ENCODE peak calls at places on chromosomes 12 and 14, in six cellular contexts. A is SW480; F is ELR; Z is stimulated activated CD4-positive, alpha-beta T cell treated with anti-CD3 and anti-CD28 coated beads, TNF-alpha, amount 100 ng/mL, for 1 hour; J is NAMALWA; M is 8988T. L is an unnamed sample.
A peak's percentile ranks its signal among the peaks of the same experiment; 100 is the strongest.

GRCh38 chr14:23573384-23573783 is 5.2 kb downstream of the JPH4 start:
- DNase-seq in A (no peak), F (no peak), Z (no peak), J (no peak), M (no peak), L (no peak)

GRCh38 chr12:111359231-111359913 is 9.5 kb downstream of the PHETA1 start:
- DNase-seq in A (no peak), F (no peak), Z (no peak), J (no peak), M (no peak), L (peak; percentile 12)

GRCh38 chr12:94641283-94641682 is 9.1 kb downstream of the TMCC3 start:
- DNase-seq in A (no peak), F (no peak), Z (no peak), J (no peak), M (no peak), L (no peak)

GRCh38 chr12:12791756-12792346 is 6.4 kb downstream of the APOLD1 start:
- DNase-seq in A (no peak), F (no peak), Z (no peak), J (no peak), M (no peak), L (no peak)

GRCh38 chr14:89267656-89268055 is 149.4 kb downstream of the FOXN3 start:
- DNase-seq in A (no peak), F (no peak), Z (no peak), J (no peak), M (no peak), L (no peak)

GRCh38 chr12:119179335-119180021 is 747 bp downstream of the HSPB8 start:
- DNase-seq in A (peak; percentile 61), F (peak; percentile 55), Z (no peak), J (no peak), M (peak; percentile 46), L (no peak)

GRCh38 chr12:14928946-14929345 is 9.4 kb downstream of the ERP27 start:
- DNase-seq in A (no peak), F (no peak), Z (no peak), J (no peak), M (no peak), L (no peak)

GRCh38 chr12:118312578-118312977 is 60.1 kb downstream of the TAOK3 start:
- DNase-seq in A (no peak), F (no peak), Z (no peak), J (no peak), M (no peak), L (no peak)

GRCh38 chr12:130161261-130162231 is 718 bp upstream of the FZD10 start:
- DNase-seq in A (no peak), F (no peak), Z (no peak), J (no peak), M (no peak), L (no peak)

GRCh38 chr14:55609681-55610080 is 29.7 kb downstream of the KTN1 start:
- DNase-seq in A (no peak), F (peak; percentile 48), Z (no peak), J (no peak), M (no peak), L (no peak)

GRCh38 chr12:50058743-50059312 is 1.4 kb downstream of the ASIC1 start:
- DNase-seq in A (no peak), F (no peak), Z (no peak), J (no peak), M (no peak), L (no peak)

GRCh38 chr14:68667313-68667791 is 125.5 kb downstream of the ZFP36L1 start:
- DNase-seq in A (no peak), F (no peak), Z (no peak), J (no peak), M (no peak), L (no peak)

GRCh38 chr12:123522164-123522563 is 11.4 kb downstream of the RILPL1 start:
- DNase-seq in A (no peak), F (no peak), Z (no peak), J (no peak), M (no peak), L (no peak)

GRCh38 chr12:91397866-91398532 is 215.4 kb upstream of the DCN start:
- DNase-seq in A (no peak), F (no peak), Z (no peak), J (no peak), M (no peak), L (no peak)

GRCh38 chr14:52048641-52049204 is 20.1 kb downstream of the NID2 start:
- DNase-seq in A (no peak), F (no peak), Z (no peak), J (no peak), M (no peak), L (no peak)

GRCh38 chr12:989051-989450 is 2.0 kb upstream of the ERC1 start:
- DNase-seq in A (no peak), F (no peak), Z (no peak), J (no peak), M (no peak), L (no peak)

GRCh38 chr14:24839617-24840203 is 205.7 kb upstream of the GZMB start:
- DNase-seq in A (no peak), F (no peak), Z (no peak), J (no peak), M (no peak), L (no peak)

GRCh38 chr12:65568517-65568916 is 255.8 kb upstream of the HMGA2 start:
- DNase-seq in A (no peak), F (peak; percentile 37), Z (no peak), J (no peak), M (no peak), L (no peak)

GRCh38 chr14:49621114-49621881 is 699 bp downstream of the MGAT2 start:
- DNase-seq in A (peak; percentile 65), F (peak; percentile 76), Z (no peak), J (peak; percentile 47), M (no peak), L (peak; percentile 36)

GRCh38 chr12:7588703-7589329 is 76.9 kb downstream of the APOBEC1 start:
- DNase-seq in A (peak; percentile 80), F (peak; percentile 72), Z (no peak), J (peak; percentile 83), M (peak; percentile 41), L (no peak)

GRCh38 chr12:40240779-40241178 is 16.0 kb downstream of the LRRK2 start:
- DNase-seq in A (no peak), F (no peak), Z (no peak), J (no peak), M (no peak), L (no peak)

GRCh38 chr14:37745657-37746056 is 150.2 kb downstream of the TTC6 start:
- DNase-seq in A (no peak), F (no peak), Z (no peak), J (no peak), M (no peak), L (no peak)

GRCh38 chr12:2034633-2035420 is 18.0 kb upstream of the CACNA1C start:
- DNase-seq in A (peak; percentile 81), F (peak; percentile 83), Z (peak; percentile 58), J (peak; percentile 90), M (peak; percentile 83), L (peak; percentile 81)

GRCh38 chr14:66662374-66662773 is 154.4 kb downstream of the GPHN start:
- DNase-seq in A (no peak), F (peak; percentile 45), Z (no peak), J (peak; percentile 3), M (no peak), L (no peak)

GRCh38 chr14:34665785-34666425 is 36.0 kb upstream of the SNX6 start:
- DNase-seq in A (peak; percentile 41), F (peak; percentile 98), Z (no peak), J (peak; percentile 4), M (peak; percentile 36), L (no peak)

GRCh38 chr14:75427482-75428229 is at the start of gene JDP2:
- DNase-seq in A (peak; percentile 80), F (peak; percentile 66), Z (no peak), J (peak; percentile 52), M (peak; percentile 82), L (peak; percentile 29)

GRCh38 chr12:68042212-68042699 is 53.0 kb downstream of the IFNG-AS1 start:
- DNase-seq in A (no peak), F (no peak), Z (no peak), J (peak; percentile 15), M (no peak), L (peak; percentile 9)

GRCh38 chr14:22900088-22900799 is 17.2 kb downstream of the REM2 start:
- DNase-seq in A (peak; percentile 58), F (peak; percentile 77), Z (no peak), J (peak; percentile 87), M (no peak), L (peak; percentile 31)

GRCh38 chr14:101704140-101704539 is 57.4 kb upstream of the PPP2R5C start:
- DNase-seq in A (no peak), F (no peak), Z (no peak), J (peak; percentile 12), M (no peak), L (no peak)

GRCh38 chr12:96177013-96177412 is 17.2 kb upstream of the ELK3 start:
- DNase-seq in A (no peak), F (peak; percentile 93), Z (peak; percentile 13), J (no peak), M (no peak), L (peak; percentile 48)

GRCh38 chr12:50085615-50085928 is 430 bp downstream of the SMARCD1 start:
- DNase-seq in A (no peak), F (peak; percentile 21), Z (no peak), J (no peak), M (no peak), L (no peak)

GRCh38 chr14:55133416-55133815 is 4.4 kb downstream of the LGALS3 start:
- DNase-seq in A (peak; percentile 73), F (peak; percentile 69), Z (no peak), J (no peak), M (no peak), L (no peak)

GRCh38 chr12:50291377-50291776 is 8.1 kb upstream of the LIMA1 start:
- DNase-seq in A (no peak), F (no peak), Z (no peak), J (no peak), M (no peak), L (no peak)

GRCh38 chr14:103123634-103124500 is 606 bp downstream of the TNFAIP2 start:
- DNase-seq in A (no peak), F (peak; percentile 75), Z (no peak), J (no peak), M (peak; percentile 66), L (no peak)